ENCODE peak calls at places on chromosomes 6 and 20, in five cellular contexts. Q, Y, K, V and P are unnamed samples.

GRCh38 chr20:8757146-8757545 is 311.7 kb upstream of the PLCB4 start:
- DNase-seq in Q (peak), Y (no peak), K (peak), V (no peak), P (no peak)

GRCh38 chr6:39508513-39508912 is 186.0 kb upstream of the KCNK16 start:
- DNase-seq in Q (no peak), Y (no peak), K (no peak), V (no peak), P (no peak)

GRCh38 chr20:59121714-59122376 is 41.8 kb upstream of the ZNF831 start:
- DNase-seq in Q (no peak), Y (no peak), K (no peak), V (no peak), P (no peak)

GRCh38 chr20:16104783-16105182 is 468.5 kb downstream of the KIF16B start:
- DNase-seq in Q (no peak), Y (no peak), K (no peak), V (no peak), P (no peak)

GRCh38 chr20:9218412-9219001 is 149.6 kb downstream of the PLCB4 start:
- DNase-seq in Q (peak), Y (no peak), K (peak), V (no peak), P (no peak)

GRCh38 chr20:8602389-8603116 is 466.3 kb upstream of the PLCB4 start:
- DNase-seq in Q (no peak), Y (no peak), K (no peak), V (peak), P (no peak)

GRCh38 chr6:81547149-81547548 is 205.3 kb downstream of the TENT5A start:
- DNase-seq in Q (no peak), Y (no peak), K (no peak), V (no peak), P (no peak)

GRCh38 chr6:12761376-12762115 is 45.0 kb downstream of the PHACTR1 start:
- DNase-seq in Q (peak), Y (no peak), K (no peak), V (no peak), P (no peak)

GRCh38 chr6:125019873-125020272 is 57.6 kb downstream of the RNF217 start:
- DNase-seq in Q (no peak), Y (no peak), K (no peak), V (peak), P (no peak)

GRCh38 chr6:155100087-155100486 is 105.0 kb downstream of the TIAM2 start:
- DNase-seq in Q (peak), Y (no peak), K (no peak), V (peak), P (no peak)

GRCh38 chr6:75691012-75691411 is 58.0 kb upstream of the MYO6 start:
- DNase-seq in Q (peak), Y (no peak), K (peak), V (no peak), P (no peak)

GRCh38 chr20:50193851-50194830 is 3.5 kb downstream of the CEBPB start:
- DNase-seq in Q (no peak), Y (no peak), K (no peak), V (no peak), P (no peak)

GRCh38 chr6:21531393-21531792 is 62.2 kb upstream of the SOX4 start:
- DNase-seq in Q (no peak), Y (no peak), K (no peak), V (no peak), P (no peak)

GRCh38 chr6:33320315-33321181 is 3.0 kb upstream of the ZBTB22 start:
- DNase-seq in Q (peak), Y (no peak), K (peak), V (no peak), P (no peak)

GRCh38 chr6:10585232-10585887 is 64.2 kb downstream of the GCNT2 start:
- DNase-seq in Q (peak), Y (no peak), K (no peak), V (no peak), P (no peak)

GRCh38 chr20:3400260-3401155 is 7.0 kb downstream of the DNAAF9 start:
- DNase-seq in Q (no peak), Y (no peak), K (no peak), V (no peak), P (no peak)

GRCh38 chr6:52139985-52140680 is 46.0 kb upstream of the IL17A start:
- DNase-seq in Q (no peak), Y (no peak), K (no peak), V (peak), P (no peak)

GRCh38 chr6:7974932-7975763 is 64.6 kb upstream of the TXNDC5 start:
- DNase-seq in Q (peak), Y (no peak), K (peak), V (peak), P (peak)

GRCh38 chr20:10510216-10510615 is 75.1 kb downstream of the SLX4IP start:
- DNase-seq in Q (no peak), Y (no peak), K (no peak), V (no peak), P (no peak)

GRCh38 chr6:87182321-87182720 is 27.0 kb downstream of the ZNF292 start:
- DNase-seq in Q (no peak), Y (no peak), K (no peak), V (no peak), P (no peak)

GRCh38 chr6:158793432-158793831 is 25.7 kb downstream of the EZR start:
- DNase-seq in Q (peak), Y (no peak), K (peak), V (no peak), P (no peak)

GRCh38 chr6:20424679-20425078 is 23.0 kb downstream of the E2F3 start:
- DNase-seq in Q (peak), Y (no peak), K (no peak), V (no peak), P (no peak)

GRCh38 chr6:122789862-122790739 is 1.0 kb downstream of the SMPDL3A start:
- DNase-seq in Q (peak), Y (peak), K (peak), V (peak), P (peak)